ENCODE peak calls at places on chromosome 1, in four cellular contexts. Q is HepG2, H is K562, M is GM12878. P is an unnamed sample.

GRCh38 chr1:246798606-246799496 is 74.6 kb downstream of the SCCPDH start:
- DNase-seq in M (no peak), Q (no peak), H (no peak), P (no peak)

GRCh38 chr1:84297546-84298244 is 3.8 kb upstream of the SAMD13 start:
- DNase-seq in H (no peak), M (no peak), Q (no peak), P (no peak)

GRCh38 chr1:36664564-36665287 is 182.0 kb upstream of the CSF3R start:
- DNase-seq in H (no peak), M (no peak), Q (no peak), P (no peak)

GRCh38 chr1:207925210-207925609 is 14.3 kb upstream of the CD34 start:
- DNase-seq in M (no peak), H (no peak), Q (no peak), P (no peak)

GRCh38 chr1:180187626-180188025 is 33.0 kb downstream of the QSOX1 start:
- DNase-seq in H (no peak), Q (no peak), M (no peak), P (no peak)

GRCh38 chr1:15411593-15412487 is 2.2 kb downstream of the EFHD2 start:
- DNase-seq in Q (no peak), M (no peak), H (no peak), P (no peak)

GRCh38 chr1:193927550-193927949 is 741.1 kb upstream of the B3GALT2 start:
- DNase-seq in M (no peak), Q (no peak), H (no peak), P (no peak)

GRCh38 chr1:3351300-3352083 is 103.0 kb upstream of the ARHGEF16 start:
- DNase-seq in H (no peak), Q (no peak), M (no peak), P (no peak)

GRCh38 chr1:56872597-56872996 is 18.0 kb downstream of the C8A start:
- DNase-seq in M (no peak), Q (no peak), H (no peak), P (no peak)

GRCh38 chr1:89425056-89425455 is 61.2 kb downstream of the GBP6 start:
- DNase-seq in H (no peak), Q (no peak), M (no peak), P (no peak)

GRCh38 chr1:159664247-159664646 is 50.1 kb downstream of the CRP start:
- DNase-seq in M (no peak), H (no peak), Q (no peak), P (no peak)

GRCh38 chr1:67747667-67748066 is 62.7 kb downstream of the GADD45A start:
- DNase-seq in Q (no peak), M (no peak), H (no peak), P (no peak)

GRCh38 chr1:27831568-27832410 is 1.2 kb downstream of the PPP1R8 start:
- DNase-seq in Q (peak), H (no peak), M (no peak), P (no peak)

GRCh38 chr1:161367684-161368398 is at the start of gene CFAP126:
- DNase-seq in M (peak), Q (peak), H (peak), P (peak)

GRCh38 chr1:182430263-182431068 is 19.5 kb upstream of the RGSL1 start:
- DNase-seq in Q (no peak), H (no peak), M (peak), P (no peak)

GRCh38 chr1:228084325-228084724 is 1.8 kb downstream of the ARF1 start:
- DNase-seq in H (no peak), Q (no peak), M (no peak), P (no peak)

GRCh38 chr1:31410871-31411270 is 2.1 kb upstream of the SERINC2 start:
- DNase-seq in Q (no peak), H (no peak), M (no peak), P (no peak)

GRCh38 chr1:187157115-187157514 is 328.4 kb downstream of the PLA2G4A start:
- DNase-seq in M (no peak), H (no peak), Q (no peak), P (no peak)

GRCh38 chr1:238898856-238899255 is 487.5 kb upstream of the CHRM3 start:
- DNase-seq in Q (no peak), H (no peak), M (no peak), P (no peak)

GRCh38 chr1:28594661-28595411 is 2.8 kb downstream of the RAB42 start:
- DNase-seq in Q (no peak), M (no peak), H (no peak), P (peak)

GRCh38 chr1:186502087-186502486 is 41.2 kb upstream of the PDC start:
- DNase-seq in Q (no peak), M (no peak), H (no peak), P (no peak)

GRCh38 chr1:185539277-185539943 is 194.8 kb upstream of the HMCN1 start:
- DNase-seq in H (no peak), M (no peak), Q (no peak), P (no peak)

GRCh38 chr1:234535763-234536515 is 57.0 kb upstream of the TARBP1 start:
- DNase-seq in Q (no peak), H (no peak), M (no peak), P (peak)

GRCh38 chr1:3378411-3379208 is 75.9 kb upstream of the ARHGEF16 start:
- DNase-seq in M (no peak), H (no peak), Q (no peak), P (no peak)

GRCh38 chr1:218297867-218298266 is 12.8 kb downstream of the RRP15 start:
- DNase-seq in Q (no peak), H (no peak), M (no peak), P (no peak)

GRCh38 chr1:11851171-11851570 is 3.6 kb upstream of the NPPA start:
- DNase-seq in H (no peak), Q (no peak), M (no peak), P (no peak)

GRCh38 chr1:115641762-115642167 is at the start of gene VANGL1:
- DNase-seq in M (no peak), Q (peak), H (peak), P (peak)

GRCh38 chr1:154193821-154194220 is 1.9 kb upstream of the TPM3 start:
- DNase-seq in Q (peak), M (no peak), H (no peak), P (no peak)
- TF ChIP-seq KDM1A in Q (no peak), M (no peak), H (no peak), P (no peak)

GRCh38 chr1:206419250-206419649 is 51.0 kb upstream of the IKBKE start:
- DNase-seq in Q (no peak), M (no peak), H (peak), P (no peak)
- TF ChIP-seq SMC3 in Q (no peak), M (no peak), H (no peak), P (no peak)

GRCh38 chr1:95685091-95685490 is 451.1 kb downstream of the RWDD3 start:
- DNase-seq in H (no peak), M (no peak), Q (no peak), P (no peak)
- TF ChIP-seq KDM1A in H (no peak), M (no peak), Q (no peak), P (no peak)

GRCh38 chr1:47650205-47650604 is 212.4 kb downstream of the FOXD2 start:
- DNase-seq in M (no peak), H (no peak), Q (no peak), P (peak)
- TF ChIP-seq SMC3 in M (no peak), H (no peak), Q (no peak), P (no peak)

GRCh38 chr1:221728037-221728505 is 13.8 kb downstream of the DUSP10 start:
- DNase-seq in M (no peak), Q (no peak), H (no peak), P (no peak)

GRCh38 chr1:221724931-221725605 is 16.8 kb downstream of the DUSP10 start:
- DNase-seq in M (no peak), H (no peak), Q (no peak), P (no peak)

GRCh38 chr1:221727146-221728036 is 14.5 kb downstream of the DUSP10 start:
- DNase-seq in M (no peak), H (no peak), Q (no peak), P (no peak)

GRCh38 chr1:221725683-221726330 is 16.1 kb downstream of the DUSP10 start:
- DNase-seq in H (no peak), Q (no peak), M (no peak), P (no peak)

GRCh38 chr1:221726331-221726692 is 15.6 kb downstream of the DUSP10 start:
- DNase-seq in H (no peak), M (no peak), Q (no peak), P (no peak)
- TF ChIP-seq KDM1A in H (no peak), M (no peak), Q (no peak), P (no peak)

GRCh38 chr1:107379826-107380225 is 239.0 kb downstream of the NTNG1 start:
- DNase-seq in H (no peak), M (no peak), Q (no peak), P (no peak)

GRCh38 chr1:107378602-107379265 is 237.9 kb downstream of the NTNG1 start:
- DNase-seq in Q (no peak), H (no peak), M (no peak), P (no peak)
- TF ChIP-seq SMC3 in Q (no peak), H (no peak), M (no peak), P (no peak)

DNA sequence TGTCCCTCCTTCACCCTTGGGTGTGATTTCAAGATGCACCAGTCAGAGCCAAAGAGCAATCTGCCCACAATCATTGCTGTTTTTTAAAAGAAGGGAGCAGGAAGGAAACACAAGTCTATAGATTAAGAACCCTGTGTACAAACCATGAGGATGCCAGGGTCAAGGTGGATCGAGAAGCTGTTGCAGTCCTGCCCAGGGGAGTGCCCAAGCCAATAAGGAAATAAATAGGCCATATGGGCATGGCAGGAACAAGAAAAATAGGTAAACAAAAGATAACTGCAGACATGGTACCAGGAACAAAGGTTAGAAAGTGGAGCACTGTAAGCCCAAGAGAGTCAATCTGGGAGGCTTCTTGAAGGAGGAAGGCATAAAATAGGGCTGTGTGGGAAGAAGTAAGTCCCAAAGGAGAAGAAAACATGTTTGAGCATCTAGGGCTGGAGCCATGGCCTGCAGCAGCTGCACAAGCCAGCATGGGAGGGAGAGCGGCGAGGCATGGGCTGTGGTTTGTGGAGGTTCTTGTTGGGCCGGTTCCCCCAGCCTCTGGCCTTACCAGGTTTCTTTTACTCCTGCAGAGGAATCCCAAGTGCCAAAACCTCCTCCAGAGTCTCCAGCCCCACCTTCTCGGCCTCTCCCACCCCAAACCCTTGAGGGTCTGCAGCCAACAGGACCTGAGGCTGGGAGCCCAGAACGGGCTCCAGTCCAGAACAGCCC is 13.6 kb downstream of the INAVA start:
- DNase-seq in H (no peak), Q (no peak), M (no peak), P (no peak)
- TF ChIP-seq KDM1A in H (no peak), Q (no peak), M (no peak), P (no peak)